ENCODE peak calls at places on chromosomes 16 and 17, in four cellular contexts. E, H, K and T are unnamed samples.
A peak's percentile ranks its signal among the peaks of the same experiment; 100 is the strongest.

GRCh38 chr17:31508310-31509094 is 117.0 kb downstream of the RAB11FIP4 start:
- DNase-seq in K (no peak), E (no peak), H (no peak), T (no peak)

GRCh38 chr16:47725188-47725695 is 264.1 kb downstream of the PHKB start:
- DNase-seq in E (no peak), H (no peak), K (no peak), T (no peak)

GRCh38 chr16:66537236-66537635 is 12.7 kb downstream of the TK2 start:
- DNase-seq in K (no peak), H (no peak), E (no peak), T (no peak)

GRCh38 chr17:76909971-76910760 is 42.0 kb downstream of the MGAT5B start:
- DNase-seq in E (peak; percentile 77), K (no peak), H (peak; percentile 44), T (peak; percentile 88)

GRCh38 chr17:45792437-45792836 is 8.3 kb downstream of the CRHR1 start:
- DNase-seq in E (no peak), K (no peak), H (no peak), T (no peak)

GRCh38 chr17:78734841-78735641 is 47.0 kb downstream of the CYTH1 start:
- DNase-seq in H (no peak), E (peak; percentile 14), K (no peak), T (no peak)

GRCh38 chr16:50453446-50453845 is 84.7 kb upstream of the BRD7 start:
- DNase-seq in E (no peak), K (no peak), H (no peak), T (no peak)

GRCh38 chr16:53626161-53626560 is 77.5 kb downstream of the RPGRIP1L start:
- DNase-seq in H (no peak), E (no peak), K (no peak), T (no peak)

GRCh38 chr16:20675488-20676267 is 21.8 kb downstream of the ACSM1 start:
- DNase-seq in K (no peak), E (no peak), H (peak; percentile 75), T (peak; percentile 79)

GRCh38 chr17:3845361-3845753 is 689 bp downstream of the NCBP3 start:
- DNase-seq in H (no peak), K (no peak), E (no peak), T (no peak)

GRCh38 chr16:70410736-70411135 is 28.2 kb downstream of the ST3GAL2 start:
- DNase-seq in K (no peak), E (no peak), H (no peak), T (no peak)

GRCh38 chr17:75970011-75970523 is 8.9 kb downstream of the ACOX1 start:
- DNase-seq in E (peak; percentile 93), H (no peak), K (no peak), T (peak; percentile 71)

GRCh38 chr16:85473326-85473725 is 139.8 kb upstream of the GSE1 start:
- DNase-seq in H (no peak), K (no peak), E (no peak), T (no peak)

GRCh38 chr17:41520821-41521521 is 2.3 kb upstream of the KRT15 start:
- DNase-seq in E (peak; percentile 70), K (peak; percentile 30), H (no peak), T (no peak)

GRCh38 chr17:62827722-62828498 is 19.8 kb upstream of the MARCHF10 start:
- DNase-seq in H (no peak), E (no peak), K (no peak), T (no peak)

GRCh38 chr16:58563775-58564174 is 48.5 kb downstream of the SETD6 start:
- DNase-seq in K (no peak), E (peak; percentile 22), H (no peak), T (no peak)

GRCh38 chr17:48002920-48003685 is 32.2 kb downstream of the CDK5RAP3 start:
- DNase-seq in E (no peak), H (no peak), K (no peak), T (no peak)

GRCh38 chr17:73956595-73957465 is 246.6 kb upstream of the RPL38 start:
- DNase-seq in E (peak; percentile 66), H (peak; percentile 59), K (no peak), T (peak; percentile 71)

GRCh38 chr16:58815188-58815888 is 81.2 kb upstream of the GOT2 start:
- DNase-seq in H (no peak), K (no peak), E (no peak), T (no peak)

GRCh38 chr16:48323783-48324775 is 61.1 kb downstream of the SIAH1 start:
- DNase-seq in K (no peak), H (no peak), E (no peak), T (no peak)

GRCh38 chr16:3017806-3018506 is at the start of gene CLDN6:
- DNase-seq in E (peak; percentile 63), K (no peak), H (peak; percentile 92), T (no peak)

GRCh38 chr17:38869647-38870258 is at the start of gene LASP1:
- DNase-seq in H (peak; percentile 44), K (peak; percentile 96), E (peak; percentile 82), T (peak; percentile 89)

GRCh38 chr17:38872671-38873385 is 3.0 kb downstream of the LASP1 start:
- DNase-seq in E (no peak), K (no peak), H (no peak), T (no peak)

GRCh38 chr17:38871992-38872605 is 2.2 kb downstream of the LASP1 start:
- DNase-seq in K (peak; percentile 47), E (no peak), H (no peak), T (no peak)

GRCh38 chr17:38870259-38871165 is 654 bp downstream of the LASP1 start:
- DNase-seq in H (no peak), K (peak; percentile 87), E (peak; percentile 82), T (peak; percentile 72)

DNA sequence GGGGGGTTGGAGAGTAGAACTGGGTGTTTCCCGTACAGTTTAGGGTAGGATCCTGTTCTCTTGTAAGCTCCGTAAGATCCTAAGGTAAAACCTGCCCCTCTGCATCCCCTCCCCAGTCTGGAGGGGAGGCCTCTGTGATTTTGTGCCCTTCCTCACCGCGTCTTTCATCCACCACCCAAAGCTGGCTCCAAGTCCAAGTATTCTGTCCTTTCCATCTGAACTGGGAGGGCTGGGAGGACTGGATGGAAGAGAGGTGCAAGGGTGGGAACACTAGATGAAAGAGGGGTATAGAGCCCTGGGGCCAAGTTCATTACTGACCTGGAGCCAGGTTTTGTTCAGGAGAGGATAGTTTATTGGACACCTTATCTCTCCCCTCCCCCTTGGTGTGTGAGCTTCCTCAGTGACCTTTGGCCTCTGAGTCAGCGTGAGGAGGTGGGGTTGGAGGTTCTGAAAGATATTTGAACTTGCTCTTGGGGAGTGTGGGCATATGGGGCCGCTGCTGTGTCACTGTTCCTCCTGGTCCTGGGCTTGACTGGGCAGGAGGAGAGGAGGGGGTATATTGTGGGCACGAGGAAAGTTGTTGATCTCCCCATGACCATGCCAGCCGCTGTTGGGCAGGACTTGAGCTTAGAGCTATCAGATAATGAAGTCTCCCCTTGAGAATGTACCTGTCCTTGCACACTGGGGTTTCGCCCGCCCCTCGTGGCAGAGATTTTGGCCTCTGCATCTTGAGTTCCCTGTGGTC is 1.6 kb downstream of the LASP1 start:
- DNase-seq in E (peak; percentile 73), K (no peak), H (no peak), T (peak; percentile 91)
- TF ChIP-seq CTCF in E (peak; percentile 27), K (no peak), H (no peak), T (no peak)

GRCh38 chr16:11955713-11956123 is 9.3 kb upstream of the TNFRSF17 start:
- DNase-seq in H (no peak), E (no peak), K (no peak), T (no peak)
- H3K4me3 ChIP-seq in H (no peak overlapping the region), E (no peak overlapping the region), K (no peak overlapping the region), T (no peak overlapping the region)

GRCh38 chr16:57271063-57271345 is 13.5 kb downstream of the PLLP start:
- DNase-seq in H (no peak), K (peak; percentile 34), E (peak; percentile 4), T (no peak)
- H3K4me1 ChIP-seq in H (peaks cover 2% of the 10 kb centered on the region), K (peaks cover 18% of the 10 kb centered on the region), E (peaks cover 31% of the 10 kb centered on the region), T (peaks cover 24% of the 10 kb centered on the region)

GRCh38 chr16:81673432-81673831 is 105.7 kb upstream of the PLCG2 start:
- DNase-seq in E (no peak), H (no peak), K (no peak), T (no peak)
- TF ChIP-seq CTCF in E (no peak), H (no peak), K (no peak), T (no peak)

DNA sequence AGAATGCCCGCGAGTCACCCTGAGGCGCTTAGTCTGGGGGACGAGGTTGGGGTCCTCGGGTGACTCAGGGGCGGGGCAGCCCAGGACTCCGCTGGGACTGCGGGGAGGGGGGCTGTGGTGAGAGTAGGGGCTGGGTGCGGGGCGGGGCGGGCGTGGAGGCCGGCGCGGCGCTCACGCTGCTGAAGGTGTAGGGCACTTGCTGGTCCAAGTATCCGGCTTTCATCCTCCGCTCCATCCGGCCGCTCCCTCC is 832 bp downstream of the ETV4 start:
- DNase-seq in E (peak; percentile 77), H (no peak), K (no peak), T (no peak)
- H3K4me3 ChIP-seq in E (peak overlapping the region; percentile 73), H (peak overlapping the region; percentile 56), K (peak overlapping the region; percentile 68), T (peak overlapping the region; percentile 75)

GRCh38 chr17:7606280-7606679 is 8.4 kb downstream of the FXR2 start:
- DNase-seq in K (no peak), E (no peak), H (no peak), T (no peak)
- H3K4me1 ChIP-seq in K (peaks cover 8% of the 10 kb centered on the region), E (no peaks in the 10 kb centered on the region), H (no peaks in the 10 kb centered on the region), T (no peaks in the 10 kb centered on the region)

GRCh38 chr17:60559659-60559994 is 33.6 kb upstream of the APPBP2 start:
- DNase-seq in E (no peak), H (no peak), K (no peak), T (no peak)

GRCh38 chr17:60557805-60558204 is 31.8 kb upstream of the APPBP2 start:
- DNase-seq in H (no peak), K (no peak), E (no peak), T (no peak)

GRCh38 chr17:60560860-60561257 is 34.8 kb upstream of the APPBP2 start:
- DNase-seq in E (no peak), H (no peak), K (no peak), T (no peak)

GRCh38 chr17:60562421-60562820 is 36.4 kb upstream of the APPBP2 start:
- DNase-seq in K (no peak), E (no peak), H (no peak), T (no peak)

GRCh38 chr17:60559995-60560859 is 34.2 kb upstream of the APPBP2 start:
- DNase-seq in E (no peak), K (no peak), H (no peak), T (no peak)
- TF ChIP-seq CTCF in E (no peak), K (no peak), H (no peak), T (no peak)